ENCODE peak calls at places on chromosome 11, in four cellular contexts. D is fibroblast of lung, A is GM12878, Y is thoracic aorta. F is an unnamed sample. For H3K4me1, the result is how much of the 10 kb centered on the place peaks cover.

GRCh38 chr11:8101421-8101820 is 20.4 kb downstream of the TUB start:
- DNase-seq in D (no peak), Y (no peak), A (no peak), F (no peak)

GRCh38 chr11:77143405-77144020 is 15.5 kb downstream of the MYO7A start:
- DNase-seq in A (no peak), D (no peak), Y (no peak), F (no peak)

GRCh38 chr11:94638278-94638901 is 71.2 kb downstream of the PIWIL4 start:
- DNase-seq in D (peak), A (no peak), Y (no peak), F (peak)

GRCh38 chr11:69122337-69122641 is 33.4 kb upstream of the SMIM38 start:
- DNase-seq in D (no peak), A (no peak), Y (no peak), F (no peak)

GRCh38 chr11:20178976-20179375 is 18.7 kb upstream of the DBX1 start:
- DNase-seq in Y (no peak), A (no peak), D (no peak), F (no peak)

GRCh38 chr11:80958414-80958813 is 1517.6 kb upstream of the TENM4 start:
- DNase-seq in A (no peak), D (peak), Y (no peak), F (no peak)

GRCh38 chr11:31655483-31655882 is 145.9 kb downstream of the ELP4 start:
- DNase-seq in Y (no peak), A (no peak), D (peak), F (no peak)

GRCh38 chr11:12906501-12906900 is 102.6 kb upstream of the RASSF10 start:
- DNase-seq in Y (no peak), A (no peak), D (no peak), F (no peak)

GRCh38 chr11:17528906-17529813 is 15.1 kb downstream of the USH1C start:
- DNase-seq in Y (no peak), A (no peak), D (no peak), F (no peak)

GRCh38 chr11:926341-926916 is 759 bp downstream of the AP2A2 start:
- DNase-seq in D (peak), Y (no peak), A (no peak), F (no peak)

GRCh38 chr11:18527512-18527911 is 770 bp upstream of the TSG101 start:
- DNase-seq in A (no peak), Y (no peak), D (peak), F (no peak)

GRCh38 chr11:117094776-117095175 is 3.5 kb downstream of the SIK3 start:
- DNase-seq in D (peak), Y (no peak), A (no peak), F (no peak)

GRCh38 chr11:69201764-69202370 is 46.1 kb downstream of the SMIM38 start:
- DNase-seq in D (no peak), Y (no peak), A (no peak), F (peak)

GRCh38 chr11:95507794-95508193 is 276.8 kb upstream of the SESN3 start:
- DNase-seq in Y (no peak), D (no peak), A (no peak), F (no peak)

GRCh38 chr11:45362636-45363035 is 76.5 kb upstream of the SYT13 start:
- DNase-seq in Y (no peak), A (no peak), D (no peak), F (no peak)

GRCh38 chr11:66176650-66177049 is 91.8 kb upstream of the RAB1B start:
- DNase-seq in A (no peak), Y (no peak), D (no peak), F (no peak)

GRCh38 chr11:47514825-47515647 is 37.9 kb downstream of the CELF1 start:
- DNase-seq in Y (no peak), A (no peak), D (peak), F (no peak)

GRCh38 chr11:82557274-82557673 is 176.4 kb downstream of the FAM181B start:
- DNase-seq in D (no peak), Y (no peak), A (peak), F (no peak)

GRCh38 chr11:10293423-10294288 is at the start of gene SBF2:
- DNase-seq in A (no peak), D (peak), Y (peak), F (peak)

GRCh38 chr11:97336064-97336463 is 946.3 kb downstream of the JRKL start:
- DNase-seq in Y (no peak), A (no peak), D (no peak), F (no peak)

GRCh38 chr11:126485021-126485781 is 129.7 kb downstream of the ST3GAL4 start:
- DNase-seq in D (peak), Y (no peak), A (no peak), F (no peak)

GRCh38 chr11:70621241-70621640 is 222.9 kb downstream of the CTTN start:
- DNase-seq in D (no peak), Y (no peak), A (no peak), F (no peak)

GRCh38 chr11:36512016-36512415 is 1.9 kb upstream of the TRAF6 start:
- DNase-seq in A (no peak), D (no peak), Y (no peak), F (no peak)

GRCh38 chr11:2561283-2562180 is 116.7 kb downstream of the KCNQ1 start:
- DNase-seq in D (no peak), Y (no peak), A (no peak), F (peak)

GRCh38 chr11:93085097-93085496 is 112.7 kb downstream of the SLC36A4 start:
- DNase-seq in Y (no peak), A (no peak), D (no peak), F (no peak)

GRCh38 chr11:3056296-3057068 is 741 bp downstream of the CARS1 start:
- DNase-seq in Y (no peak), D (no peak), A (no peak), F (peak)

GRCh38 chr11:65498042-65498726 is 661 bp upstream of the MALAT1 start:
- DNase-seq in D (peak), A (peak), Y (no peak), F (peak)

GRCh38 chr11:119323532-119324033 is 6.7 kb upstream of the MCAM start:
- DNase-seq in D (peak), A (peak), Y (no peak), F (peak)
- H3K4me3 ChIP-seq in D (no peak), A (no peak), Y (no peak), F (no peak)

GRCh38 chr11:63534076-63534475 is 2.5 kb upstream of the PLAAT4 start:
- DNase-seq in D (no peak), A (no peak), Y (no peak), F (no peak)

GRCh38 chr11:63532150-63532549 is 4.5 kb upstream of the PLAAT4 start:
- DNase-seq in D (peak), A (no peak), Y (no peak), F (no peak)

GRCh38 chr11:63527667-63528066 is 8.9 kb upstream of the PLAAT4 start:
- DNase-seq in A (no peak), D (no peak), Y (no peak), F (peak)

GRCh38 chr11:63532799-63533475 is 3.7 kb upstream of the PLAAT4 start:
- DNase-seq in D (peak), Y (no peak), A (no peak), F (no peak)

GRCh38 chr11:63530021-63530420 is 6.6 kb upstream of the PLAAT4 start:
- DNase-seq in Y (no peak), D (no peak), A (no peak), F (no peak)
- H3K4me1 ChIP-seq in Y (under half), D (under half), A (under half), F (half or more)

DNA sequence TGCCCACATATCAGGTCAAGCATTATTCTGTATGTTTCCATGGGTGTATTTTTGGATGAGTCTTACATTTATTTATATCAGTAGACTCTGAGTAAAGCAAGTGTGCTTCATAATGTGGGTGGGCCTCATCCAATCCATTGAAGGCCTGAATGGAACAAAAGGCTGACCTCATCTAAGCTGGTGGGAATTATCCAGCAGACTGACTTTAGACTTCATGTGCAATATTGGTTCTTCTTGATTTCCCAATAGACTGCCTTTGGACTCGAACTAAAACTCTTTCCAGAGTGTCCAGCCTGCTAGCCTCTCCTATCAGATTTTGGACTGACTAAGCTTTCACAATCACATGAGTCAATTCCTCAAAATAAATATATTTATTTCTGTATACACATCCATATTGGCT is 116.2 kb downstream of the KIF18A start:
- DNase-seq in D (no peak), A (no peak), Y (no peak), F (no peak)
- TF ChIP-seq CTCF in D (no peak), A (no peak), Y (no peak), F (no peak)

DNA sequence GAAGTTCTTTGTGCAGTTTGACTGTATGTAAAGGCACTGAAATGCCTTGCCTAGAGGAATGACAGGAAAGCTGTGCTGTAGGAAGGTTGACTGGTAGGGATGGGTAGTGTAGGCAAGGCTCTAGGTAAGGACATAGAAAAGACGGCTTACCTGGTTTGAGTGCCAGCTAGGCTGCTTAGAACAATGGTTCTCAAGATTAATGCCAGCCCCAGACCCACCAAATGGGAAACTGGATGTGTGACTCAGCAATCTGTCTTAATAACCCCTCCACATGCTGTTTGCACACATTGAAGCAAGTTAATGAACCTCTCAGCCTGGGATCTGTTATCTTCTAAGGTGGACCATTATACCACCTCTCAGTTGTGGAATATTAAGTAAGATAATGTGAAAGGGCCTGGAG is 3.7 kb downstream of the RPS3 start:
- DNase-seq in Y (no peak), D (no peak), A (no peak), F (no peak)
- H3K4me3 ChIP-seq in Y (no peak), D (no peak), A (peak), F (no peak)

F was measured in Caco-2.